ENCODE peak calls at places on chromosomes 6 and 20, in nine cellular contexts. L is cardiac muscle cell, X is IMR-90, N is heart right ventricle, C is heart left ventricle, P is uterus, K is pancreas, D is SK-N-SH, T is PC-3. O is an unnamed sample.

GRCh38 chr6:111997863-111998191 is 56.1 kb upstream of the CCN6 start:
- DNase-seq in L (no peak), X (no peak), N (peak; percentile 44), C (no peak), P (peak; percentile 53), K (no peak), D (no peak), T (no peak), O (no peak)

GRCh38 chr20:18272451-18272850 is 15.9 kb upstream of the ZNF133 start:
- DNase-seq in L (no peak), X (no peak), N (peak; percentile 42), C (peak; percentile 49), P (no peak), K (no peak), D (no peak), T (peak; percentile 19), O (peak; percentile 40)

GRCh38 chr6:76940186-76940585 is 523.1 kb downstream of the HTR1B start:
- DNase-seq in L (no peak), X (no peak), N (no peak), C (no peak), P (no peak), K (no peak), D (no peak), T (no peak), O (no peak)

GRCh38 chr6:21987501-21987957 is 309.3 kb downstream of the PRL start:
- DNase-seq in L (peak; percentile 76), X (peak; percentile 97), N (peak; percentile 43), C (peak; percentile 78), P (peak; percentile 88), K (peak; percentile 59), D (peak; percentile 63), T (peak; percentile 75), O (peak; percentile 66)

GRCh38 chr20:62404112-62404665 is 2.9 kb downstream of the CABLES2 start:
- DNase-seq in L (no peak), X (no peak), N (no peak), C (no peak), P (no peak), K (no peak), D (no peak), T (no peak), O (no peak)

GRCh38 chr6:121881974-121882667 is 446.7 kb downstream of the GJA1 start:
- DNase-seq in L (no peak), X (peak; percentile 92), N (no peak), C (no peak), P (no peak), K (no peak), D (no peak), T (peak; percentile 29), O (no peak)

GRCh38 chr6:125078602-125079321 is 74.8 kb upstream of the TPD52L1 start:
- DNase-seq in L (no peak), X (no peak), N (no peak), C (no peak), P (no peak), K (no peak), D (no peak), T (no peak), O (no peak)

GRCh38 chr20:20977786-20978185 is 128.4 kb downstream of the LINC00237 start:
- DNase-seq in L (no peak), X (no peak), N (no peak), C (no peak), P (no peak), K (no peak), D (no peak), T (no peak), O (no peak)

GRCh38 chr20:37741055-37741454 is 47.2 kb downstream of the CTNNBL1 start:
- DNase-seq in L (no peak), X (peak; percentile 63), N (no peak), C (no peak), P (no peak), K (no peak), D (no peak), T (peak; percentile 89), O (no peak)

GRCh38 chr6:85463621-85464259 is 13.9 kb downstream of the NT5E start:
- DNase-seq in L (no peak), X (no peak), N (no peak), C (no peak), P (no peak), K (no peak), D (no peak), T (no peak), O (no peak)

GRCh38 chr6:108838101-108838717 is 10.0 kb upstream of the ARMC2 start:
- DNase-seq in L (peak; percentile 48), X (peak; percentile 6), N (no peak), C (no peak), P (no peak), K (no peak), D (no peak), T (peak; percentile 14), O (peak; percentile 87)

GRCh38 chr6:139744038-139744437 is 369.6 kb upstream of the CITED2 start:
- DNase-seq in L (no peak), X (no peak), N (no peak), C (no peak), P (no peak), K (no peak), D (no peak), T (no peak), O (no peak)

DNA sequence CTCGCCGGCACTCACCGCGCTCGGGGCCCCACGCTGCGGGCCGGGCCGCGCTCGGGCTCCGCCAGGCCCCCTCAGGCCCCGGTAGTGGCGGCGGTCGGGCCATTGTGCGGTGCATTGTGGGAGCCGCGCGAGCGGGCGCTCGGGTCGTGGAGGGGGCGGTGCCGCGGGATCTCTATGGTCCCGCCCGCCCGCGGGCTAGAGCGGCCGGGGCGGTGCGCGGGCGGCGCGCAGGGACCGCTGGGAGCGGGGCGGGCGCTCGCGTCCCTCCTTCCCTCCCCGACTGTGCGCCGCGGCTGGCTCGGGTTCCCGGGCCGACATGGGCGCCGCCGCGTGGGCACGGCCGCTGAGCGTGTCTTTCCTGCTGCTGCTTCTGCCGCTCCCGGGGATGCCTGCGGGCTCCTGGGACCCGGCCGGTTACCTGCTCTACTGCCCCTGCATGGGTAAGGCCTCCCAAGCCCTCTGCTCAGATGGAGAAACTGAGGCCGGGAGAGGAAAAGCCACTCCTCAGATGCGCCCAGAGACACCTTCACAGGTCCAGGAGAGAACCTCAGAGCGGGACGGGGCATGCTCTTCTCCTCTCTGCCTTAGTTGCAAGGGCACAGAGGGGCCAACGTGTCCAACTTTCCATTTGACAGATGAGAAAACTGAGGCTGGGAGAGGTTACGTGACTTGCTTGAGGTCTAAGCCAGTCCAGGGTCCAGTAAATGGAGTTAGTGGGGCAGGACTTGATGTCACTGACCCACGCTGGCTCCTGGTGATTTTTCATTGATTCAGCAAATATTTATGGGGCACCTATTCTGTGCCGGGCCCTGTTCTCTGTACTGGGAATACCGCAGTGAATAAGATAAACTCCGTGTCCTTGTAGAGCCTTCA is at the start of the genes PLAGL2 and POFUT1:
- DNase-seq in L (peak; percentile 95), X (peak; percentile 82), N (peak; percentile 91), C (peak; percentile 92), P (peak; percentile 82), K (peak; percentile 88), D (peak; percentile 100), T (peak; percentile 92), O (peak; percentile 96)
- TF ChIP-seq CTCF in L (peak; percentile 35), X (peak; percentile 31), N (no peak), C (peak; percentile 26), P (peak; percentile 22), K (no peak), D (peak; percentile 51), T (peak; percentile 34), O (peak; percentile 37)

DNA sequence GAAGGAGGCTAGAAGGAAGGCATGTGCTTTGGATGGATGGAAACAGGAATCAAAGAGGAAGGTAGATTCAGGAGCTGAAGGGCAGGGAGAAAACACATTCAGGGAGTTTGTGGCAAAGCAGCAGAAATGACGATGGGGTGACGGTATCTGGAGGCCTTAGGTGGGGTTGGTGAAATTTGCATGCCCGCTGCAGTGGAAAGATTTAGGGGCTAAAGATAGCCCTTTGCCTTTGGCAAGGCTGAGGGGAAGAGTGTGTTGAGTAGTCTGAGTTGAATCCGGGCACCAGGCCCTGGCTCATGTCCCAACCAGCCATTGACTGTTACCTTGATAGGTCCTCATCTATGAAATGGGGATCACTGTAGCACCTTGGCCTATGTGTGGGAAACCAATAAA is 1.3 kb downstream of the GZF1 start:
- DNase-seq in L (no peak), X (no peak), N (peak; percentile 68), C (peak; percentile 83), P (no peak), K (no peak), D (no peak), T (no peak), O (no peak)
- H3K4me1 ChIP-seq in L (peaks cover 41% of the 10 kb centered on the region), X (peaks cover 13% of the 10 kb centered on the region), N (peaks cover 87% of the 10 kb centered on the region), C (peaks cover 3% of the 10 kb centered on the region), P (peaks cover 13% of the 10 kb centered on the region), K (peaks cover 53% of the 10 kb centered on the region), D (peaks cover 20% of the 10 kb centered on the region), T (peaks cover 55% of the 10 kb centered on the region), O (peaks cover 22% of the 10 kb centered on the region)

DNA sequence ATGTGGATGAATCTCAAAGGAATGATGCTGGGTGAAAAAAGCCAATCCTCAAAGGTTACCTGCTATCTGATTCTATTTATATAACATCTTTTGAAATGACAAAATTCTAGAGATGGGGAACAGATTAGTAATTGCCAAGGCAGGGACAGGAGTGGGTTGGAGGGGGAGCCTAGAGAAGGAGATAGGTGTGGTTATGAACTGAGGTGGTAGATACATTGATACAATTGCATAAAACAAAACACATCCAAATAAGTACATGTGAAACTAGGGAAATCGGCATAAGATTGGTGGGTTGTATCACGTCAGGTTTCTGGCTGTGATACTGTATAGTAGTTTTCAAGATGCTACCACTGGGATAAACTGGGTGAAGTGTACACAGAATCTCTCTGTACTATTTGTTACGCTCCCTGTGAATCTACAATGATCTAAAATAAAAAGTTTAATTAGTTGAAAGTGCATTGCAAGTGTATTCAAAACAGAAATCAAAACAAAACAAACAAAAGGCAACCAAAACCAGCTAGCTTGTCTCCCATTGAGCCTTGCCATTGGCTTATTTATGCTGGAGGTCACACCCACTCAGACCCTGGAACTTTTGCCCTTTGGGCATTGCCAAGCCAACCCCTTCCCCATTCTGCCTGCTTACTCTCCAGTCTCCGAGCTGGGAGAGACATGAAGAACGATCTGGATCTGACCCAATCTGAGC is 27.8 kb downstream of the PPP1R16B start:
- DNase-seq in L (no peak), X (no peak), N (no peak), C (no peak), P (no peak), K (no peak), D (no peak), T (no peak), O (no peak)
- TF ChIP-seq CTCF in L (no peak), X (no peak), N (no peak), C (no peak), P (no peak), K (no peak), D (no peak), T (no peak), O (no peak)

DNA sequence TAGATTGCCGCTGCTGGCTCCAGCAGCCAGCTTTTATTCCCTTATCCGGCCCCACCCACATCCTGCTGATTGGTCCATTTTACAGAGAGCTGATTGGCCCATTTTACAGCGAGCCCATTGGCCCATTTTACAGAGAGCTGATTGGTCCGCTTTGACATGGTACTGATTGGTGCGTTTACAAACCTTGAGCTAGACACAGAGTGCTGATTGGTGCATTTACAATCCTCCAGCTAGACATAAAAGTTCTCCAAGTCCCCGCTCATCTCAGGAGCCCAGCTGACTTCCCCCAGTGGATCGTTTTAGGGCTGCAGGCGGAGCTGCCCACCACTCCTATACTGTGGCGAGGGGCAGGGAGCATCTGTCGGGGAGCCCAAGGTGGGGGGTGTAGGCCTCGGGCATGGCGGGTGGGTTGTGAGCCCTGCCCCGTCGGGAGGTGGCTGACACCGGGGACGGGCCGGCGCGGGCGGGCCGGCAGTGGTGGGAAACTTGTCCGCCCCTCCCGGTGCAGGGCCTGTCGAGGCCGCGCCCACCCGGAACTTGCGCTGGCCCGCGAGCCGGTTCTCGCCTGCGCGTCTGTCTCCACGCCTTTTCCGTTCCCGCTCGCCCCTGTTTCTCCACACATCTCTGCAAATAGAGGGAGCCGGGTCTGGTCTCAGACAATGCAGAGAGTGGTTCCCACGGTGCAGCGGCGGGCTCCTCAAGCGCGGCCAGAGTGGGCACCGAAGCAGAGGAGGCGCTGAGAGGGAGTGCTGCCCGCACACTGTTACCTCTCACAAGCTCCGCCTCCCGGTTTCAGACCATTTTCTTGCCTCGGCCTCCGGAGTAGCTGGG is 86.1 kb upstream of the STMND1 start:
- DNase-seq in L (no peak), X (no peak), N (peak; percentile 39), C (peak; percentile 32), P (no peak), K (no peak), D (no peak), T (no peak), O (peak; percentile 67)
- H3K4me1 ChIP-seq in L (no peaks in the 10 kb centered on the region), X (peaks cover 18% of the 10 kb centered on the region), N (peaks cover 4% of the 10 kb centered on the region), C (no peaks in the 10 kb centered on the region), P (no peaks in the 10 kb centered on the region), K (peaks cover under 1% of the 10 kb centered on the region), D (peaks cover 7% of the 10 kb centered on the region), T (peaks cover 30% of the 10 kb centered on the region), O (peaks cover 13% of the 10 kb centered on the region)